ENCODE peak calls at places on chromosomes 11 and 22, in seven cellular contexts. R is CD4-positive, alpha-beta memory T cell; J is endodermal cell; L is fibroblast of lung; E is ovary; B is IMR-90; Y is PC-9. U is an unnamed sample.

GRCh38 chr22:27491888-27492287 is 309.7 kb downstream of the MN1 start:
- DNase-seq in R (no peak), J (no peak), L (no peak), E (no peak), B (no peak), Y (no peak), U (no peak)

GRCh38 chr11:83025267-83025704 is 46.4 kb downstream of the RAB30 start:
- DNase-seq in R (no peak), J (no peak), L (no peak), E (no peak), B (no peak), Y (peak), U (no peak)

GRCh38 chr11:113457784-113458183 is 17.4 kb downstream of the DRD2 start:
- DNase-seq in R (no peak), J (peak), L (no peak), E (no peak), B (no peak), Y (no peak), U (no peak)

GRCh38 chr22:29306830-29307657 is 594 bp downstream of the GAS2L1 start:
- DNase-seq in R (no peak), J (peak), L (peak), E (peak), B (peak), Y (no peak), U (peak)

GRCh38 chr11:66124564-66124963 is 54.5 kb downstream of the PACS1 start:
- DNase-seq in R (no peak), J (no peak), L (peak), E (no peak), B (peak), Y (peak), U (no peak)

GRCh38 chr22:34379825-34380224 is 459.5 kb upstream of the LARGE1 start:
- DNase-seq in R (no peak), J (no peak), L (no peak), E (no peak), B (no peak), Y (no peak), U (no peak)

GRCh38 chr11:96506041-96506440 is 116.2 kb downstream of the JRKL start:
- DNase-seq in R (no peak), J (no peak), L (no peak), E (no peak), B (no peak), Y (no peak), U (no peak)

GRCh38 chr11:118620529-118621070 is 13.2 kb downstream of the PHLDB1 start:
- DNase-seq in R (no peak), J (no peak), L (peak), E (no peak), B (no peak), Y (peak), U (no peak)

GRCh38 chr11:69213315-69213714 is 57.6 kb downstream of the SMIM38 start:
- DNase-seq in R (no peak), J (peak), L (no peak), E (no peak), B (peak), Y (peak), U (peak)

GRCh38 chr11:47350315-47350714 is 2.2 kb downstream of the MYBPC3 start:
- DNase-seq in R (no peak), J (no peak), L (no peak), E (no peak), B (no peak), Y (peak), U (no peak)

GRCh38 chr22:47996446-47996857 is 1234.0 kb downstream of the TBC1D22A start:
- DNase-seq in R (no peak), J (no peak), L (no peak), E (no peak), B (no peak), Y (no peak), U (no peak)

GRCh38 chr11:119483881-119484371 is 61.0 kb upstream of the THY1 start:
- DNase-seq in R (no peak), J (peak), L (no peak), E (no peak), B (no peak), Y (no peak), U (peak)

GRCh38 chr22:37623075-37624016 is 14.7 kb downstream of the GGA1 start:
- DNase-seq in R (peak), J (peak), L (no peak), E (peak), B (peak), Y (no peak), U (no peak)

GRCh38 chr11:61460986-61461385 is 31.1 kb downstream of the SDHAF2 start:
- DNase-seq in R (no peak), J (no peak), L (no peak), E (no peak), B (no peak), Y (no peak), U (no peak)

GRCh38 chr11:97019754-97020153 is 629.9 kb downstream of the JRKL start:
- DNase-seq in R (no peak), J (no peak), L (no peak), E (no peak), B (no peak), Y (no peak), U (no peak)

GRCh38 chr11:14454861-14455632 is 44.6 kb downstream of the COPB1 start:
- DNase-seq in R (peak), J (peak), L (no peak), E (no peak), B (peak), Y (peak), U (no peak)

GRCh38 chr11:12075822-12076821 is 34.3 kb upstream of the MICAL2 start:
- DNase-seq in R (no peak), J (no peak), L (peak), E (no peak), B (peak), Y (no peak), U (peak)

GRCh38 chr11:84333196-84333595 is 1047.0 kb upstream of the CCDC90B start:
- DNase-seq in R (no peak), J (no peak), L (no peak), E (no peak), B (no peak), Y (no peak), U (no peak)

GRCh38 chr11:32088117-32088941 is 2.5 kb upstream of the RCN1 start:
- DNase-seq in R (no peak), J (no peak), L (peak), E (peak), B (peak), Y (peak), U (peak)

GRCh38 chr11:101445761-101446160 is 138.0 kb downstream of the TRPC6 start:
- DNase-seq in R (no peak), J (no peak), L (no peak), E (no peak), B (no peak), Y (no peak), U (no peak)

GRCh38 chr22:19943665-19944026 is 2.0 kb upstream of the TXNRD2 start:
- DNase-seq in R (no peak), J (no peak), L (peak), E (no peak), B (peak), Y (no peak), U (peak)

GRCh38 chr11:108483163-108483562 is 15.0 kb downstream of the POGLUT3 start:
- DNase-seq in R (no peak), J (no peak), L (peak), E (no peak), B (peak), Y (no peak), U (no peak)

GRCh38 chr11:120518356-120518755 is 6.8 kb downstream of the GRIK4 start:
- DNase-seq in R (no peak), J (no peak), L (no peak), E (no peak), B (no peak), Y (no peak), U (no peak)

GRCh38 chr11:102226702-102227101 is 90.6 kb upstream of the BIRC3 start:
- DNase-seq in R (no peak), J (no peak), L (peak), E (no peak), B (peak), Y (peak), U (no peak)

DNA sequence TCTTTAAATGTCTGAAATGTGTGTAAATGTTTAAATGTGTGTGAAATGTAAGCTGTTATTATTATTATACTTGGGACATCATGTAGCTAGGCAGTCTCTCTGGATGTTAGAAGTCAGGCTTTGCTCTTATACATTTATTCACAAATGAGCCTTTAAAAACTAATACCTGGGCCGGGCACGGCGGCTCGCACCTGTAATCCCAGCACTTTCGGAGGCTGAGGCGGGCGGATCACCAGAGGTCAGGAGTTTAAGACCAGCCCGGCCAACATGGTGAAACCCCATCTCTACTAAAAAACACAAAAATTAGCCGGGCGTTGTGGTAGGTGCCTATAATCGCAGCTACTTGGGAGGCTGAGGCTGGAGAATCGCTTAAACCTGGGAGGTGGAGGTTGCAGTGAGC is 21.7 kb upstream of the CTTN start:
- DNase-seq in R (no peak), J (no peak), L (no peak), E (no peak), B (no peak), Y (no peak), U (no peak)
- H3K27ac ChIP-seq in R (no peak), J (no peak), L (no peak), E (no peak), B (no peak), Y (no peak), U (no peak)

DNA sequence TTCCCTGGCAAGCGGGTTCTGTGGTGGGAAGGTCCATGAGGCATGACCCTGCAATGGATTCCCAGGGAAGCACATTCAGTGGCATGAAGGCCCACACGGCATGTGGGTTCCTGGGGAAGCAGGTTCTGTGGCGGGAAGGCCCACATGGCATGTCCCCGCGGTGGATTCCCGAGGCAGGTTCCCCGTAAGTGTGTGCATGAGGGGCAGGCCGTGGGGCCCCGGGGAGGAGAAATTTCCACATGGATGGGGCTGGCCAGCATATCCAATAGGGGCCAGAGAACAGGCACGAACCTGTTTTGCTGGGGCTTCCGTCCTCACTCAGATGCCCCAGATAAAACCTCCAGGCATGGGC is 83.7 kb downstream of the PHF21B start:
- DNase-seq in R (no peak), J (no peak), L (no peak), E (no peak), B (no peak), Y (no peak), U (no peak)
- H3K27ac ChIP-seq in R (no peak), J (no peak), L (no peak), E (no peak), B (no peak), Y (no peak), U (no peak)

DNA sequence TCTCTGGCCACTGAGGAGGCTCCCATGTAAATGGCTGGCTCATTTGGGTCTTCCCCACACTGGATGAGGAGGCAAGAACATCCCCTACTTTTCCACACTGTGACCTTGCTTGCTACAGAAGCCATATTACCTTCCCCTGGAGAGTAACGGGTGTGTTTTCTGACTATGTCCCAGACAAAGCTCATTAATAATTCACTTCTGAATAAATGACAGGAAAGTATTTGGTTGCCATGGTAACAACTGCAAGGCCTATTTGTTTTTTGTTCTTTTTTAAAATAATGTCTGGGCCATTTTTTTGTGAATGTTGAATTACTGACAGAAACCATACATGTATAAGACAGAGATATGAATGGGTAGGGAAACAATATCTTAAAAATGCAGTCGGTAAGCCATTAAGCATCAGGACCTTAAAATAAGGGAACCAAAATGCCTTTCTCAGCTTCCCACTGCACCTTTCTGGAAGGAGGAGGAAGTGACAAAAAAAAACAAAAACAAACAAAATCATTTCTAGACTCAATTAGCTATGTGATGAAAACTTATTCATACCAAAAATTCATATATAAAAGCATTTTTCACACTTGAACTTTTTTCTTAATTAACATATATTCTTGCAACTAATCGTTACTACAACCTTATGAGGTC is 31.9 kb downstream of the SLC1A2 start:
- DNase-seq in R (no peak), J (no peak), L (peak), E (no peak), B (peak), Y (no peak), U (no peak)
- H3K27ac ChIP-seq in R (no peak), J (no peak), L (no peak), E (no peak), B (no peak), Y (no peak), U (no peak)

GRCh38 chr22:36192601-36193000 is 9.0 kb downstream of the APOL4 start:
- DNase-seq in R (no peak), J (no peak), L (peak), E (no peak), B (no peak), Y (no peak), U (no peak)
- H3K27ac ChIP-seq in R (no peak), J (no peak), L (no peak), E (no peak), B (no peak), Y (no peak), U (no peak)